ENCODE peak calls at places on chromosomes 2 and 18, in six cellular contexts. One of them, this sample, is unnamed.

GRCh38 chr18:46429130-46429529 is 227.9 kb downstream of the LOXHD1 start:
- DNase-seq in neuronal stem cell: no peak
- DNase-seq in pancreas: no peak
- DNase-seq in GM12878: no peak
- DNase-seq in CD4-positive, CD25-positive, alpha-beta regulatory T cell: no peak
- DNase-seq in iPS DF 6.9: no peak
- DNase-seq in this sample: no peak

GRCh38 chr18:54916507-54916906 is 42.8 kb downstream of the CCDC68 start:
- DNase-seq in pancreas: no peak
- DNase-seq in CD4-positive, CD25-positive, alpha-beta regulatory T cell: no peak
- DNase-seq in GM12878: no peak
- DNase-seq in neuronal stem cell: no peak
- DNase-seq in iPS DF 6.9: no peak
- DNase-seq in this sample: no peak

GRCh38 chr18:76493213-76494107 is 1.6 kb downstream of the ZNF516 start:
- DNase-seq in GM12878: no peak
- DNase-seq in neuronal stem cell: peak; percentile 43
- DNase-seq in CD4-positive, CD25-positive, alpha-beta regulatory T cell: no peak
- DNase-seq in pancreas: no peak
- DNase-seq in iPS DF 6.9: no peak
- DNase-seq in this sample: no peak

GRCh38 chr2:240987588-240987987 is 10.8 kb upstream of the SNED1 start:
- DNase-seq in CD4-positive, CD25-positive, alpha-beta regulatory T cell: no peak
- DNase-seq in neuronal stem cell: no peak
- DNase-seq in iPS DF 6.9: no peak
- DNase-seq in pancreas: peak; percentile 21
- DNase-seq in GM12878: no peak
- DNase-seq in this sample: no peak

GRCh38 chr2:166410828-166411472 is 35.2 kb upstream of the SCN9A start:
- DNase-seq in neuronal stem cell: no peak
- DNase-seq in GM12878: no peak
- DNase-seq in pancreas: no peak
- DNase-seq in iPS DF 6.9: no peak
- DNase-seq in CD4-positive, CD25-positive, alpha-beta regulatory T cell: no peak
- DNase-seq in this sample: no peak

GRCh38 chr2:234952270-234953115 is 676 bp downstream of the SH3BP4 start:
- DNase-seq in pancreas: peak; percentile 61
- DNase-seq in GM12878: no peak
- DNase-seq in neuronal stem cell: no peak
- DNase-seq in CD4-positive, CD25-positive, alpha-beta regulatory T cell: no peak
- DNase-seq in iPS DF 6.9: no peak
- DNase-seq in this sample: no peak

GRCh38 chr2:239577306-239577705 is 176.5 kb upstream of the HDAC4 start:
- DNase-seq in GM12878: no peak
- DNase-seq in pancreas: no peak
- DNase-seq in CD4-positive, CD25-positive, alpha-beta regulatory T cell: no peak
- DNase-seq in neuronal stem cell: no peak
- DNase-seq in iPS DF 6.9: no peak
- DNase-seq in this sample: no peak

GRCh38 chr18:65936678-65937077 is 185.9 kb downstream of the CDH7 start:
- DNase-seq in iPS DF 6.9: no peak
- DNase-seq in CD4-positive, CD25-positive, alpha-beta regulatory T cell: no peak
- DNase-seq in neuronal stem cell: no peak
- DNase-seq in pancreas: no peak
- DNase-seq in GM12878: no peak
- DNase-seq in this sample: no peak

GRCh38 chr2:74850816-74851566 is 17.1 kb downstream of the HK2 start:
- DNase-seq in CD4-positive, CD25-positive, alpha-beta regulatory T cell: no peak
- DNase-seq in GM12878: no peak
- DNase-seq in iPS DF 6.9: no peak
- DNase-seq in pancreas: no peak
- DNase-seq in neuronal stem cell: no peak
- DNase-seq in this sample: no peak

GRCh38 chr2:144510206-144510991 is 9.5 kb downstream of the ZEB2 start:
- DNase-seq in CD4-positive, CD25-positive, alpha-beta regulatory T cell: no peak
- DNase-seq in pancreas: no peak
- DNase-seq in iPS DF 6.9: no peak
- DNase-seq in neuronal stem cell: no peak
- DNase-seq in GM12878: peak; percentile 19
- DNase-seq in this sample: no peak

GRCh38 chr18:26190506-26190905 is 35.7 kb upstream of the TAF4B start:
- DNase-seq in pancreas: no peak
- DNase-seq in iPS DF 6.9: no peak
- DNase-seq in CD4-positive, CD25-positive, alpha-beta regulatory T cell: peak; percentile 3
- DNase-seq in neuronal stem cell: no peak
- DNase-seq in GM12878: peak; percentile 74
- DNase-seq in this sample: no peak

GRCh38 chr2:222459983-222460382 is 35.6 kb downstream of the SGPP2 start:
- DNase-seq in neuronal stem cell: no peak
- DNase-seq in GM12878: no peak
- DNase-seq in pancreas: no peak
- DNase-seq in iPS DF 6.9: no peak
- DNase-seq in CD4-positive, CD25-positive, alpha-beta regulatory T cell: no peak
- DNase-seq in this sample: no peak

GRCh38 chr2:54579682-54580349 is 123.7 kb downstream of the SPTBN1 start:
- DNase-seq in neuronal stem cell: no peak
- DNase-seq in pancreas: no peak
- DNase-seq in GM12878: peak; percentile 89
- DNase-seq in iPS DF 6.9: no peak
- DNase-seq in CD4-positive, CD25-positive, alpha-beta regulatory T cell: no peak
- DNase-seq in this sample: no peak

GRCh38 chr2:136216073-136216472 is 98.1 kb upstream of the CXCR4 start:
- DNase-seq in iPS DF 6.9: no peak
- DNase-seq in neuronal stem cell: no peak
- DNase-seq in pancreas: no peak
- DNase-seq in GM12878: no peak
- DNase-seq in CD4-positive, CD25-positive, alpha-beta regulatory T cell: no peak
- DNase-seq in this sample: no peak

GRCh38 chr2:46161921-46162320 is 135.3 kb upstream of the EPAS1 start:
- DNase-seq in GM12878: no peak
- DNase-seq in pancreas: no peak
- DNase-seq in iPS DF 6.9: no peak
- DNase-seq in CD4-positive, CD25-positive, alpha-beta regulatory T cell: no peak
- DNase-seq in neuronal stem cell: no peak
- DNase-seq in this sample: no peak

GRCh38 chr18:13216092-13216582 is 2.4 kb upstream of the LDLRAD4 start:
- DNase-seq in pancreas: peak; percentile 66
- DNase-seq in CD4-positive, CD25-positive, alpha-beta regulatory T cell: peak; percentile 29
- DNase-seq in GM12878: peak; percentile 4
- DNase-seq in iPS DF 6.9: peak; percentile 35
- DNase-seq in neuronal stem cell: peak; percentile 31
- DNase-seq in this sample: peak; percentile 57

DNA sequence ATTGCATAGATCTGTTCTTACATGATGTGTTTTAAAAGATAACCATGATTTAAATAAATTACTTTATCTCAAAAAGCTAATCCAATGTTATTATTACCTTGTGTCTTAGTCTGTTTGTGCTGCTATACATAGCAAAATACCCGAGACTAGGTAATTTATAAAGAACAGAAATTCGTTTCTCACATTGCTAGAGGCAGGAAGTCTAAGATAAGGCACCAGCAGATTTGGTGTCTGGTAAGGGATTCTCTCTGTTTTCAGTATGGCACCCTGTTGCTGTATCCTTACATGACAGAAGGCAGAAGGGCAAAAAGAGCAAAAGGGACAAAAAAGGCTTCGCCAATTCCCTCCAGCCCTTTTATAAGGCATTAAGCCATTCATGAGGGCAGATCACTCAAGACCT is 533.9 kb downstream of the PARD3B start:
- DNase-seq in iPS DF 6.9: no peak
- DNase-seq in CD4-positive, CD25-positive, alpha-beta regulatory T cell: no peak
- DNase-seq in pancreas: no peak
- DNase-seq in GM12878: no peak
- DNase-seq in neuronal stem cell: no peak
- DNase-seq in this sample: no peak
- H3K27me3 ChIP-seq in iPS DF 6.9: no peaks in the 10 kb centered on the region
- H3K27me3 ChIP-seq in CD4-positive, CD25-positive, alpha-beta regulatory T cell: no peaks in the 10 kb centered on the region
- H3K27me3 ChIP-seq in pancreas: no peaks in the 10 kb centered on the region
- H3K27me3 ChIP-seq in GM12878: no peaks in the 10 kb centered on the region
- H3K27me3 ChIP-seq in neuronal stem cell: no peaks in the 10 kb centered on the region
- H3K27me3 ChIP-seq in this sample: no peaks in the 10 kb centered on the region

DNA sequence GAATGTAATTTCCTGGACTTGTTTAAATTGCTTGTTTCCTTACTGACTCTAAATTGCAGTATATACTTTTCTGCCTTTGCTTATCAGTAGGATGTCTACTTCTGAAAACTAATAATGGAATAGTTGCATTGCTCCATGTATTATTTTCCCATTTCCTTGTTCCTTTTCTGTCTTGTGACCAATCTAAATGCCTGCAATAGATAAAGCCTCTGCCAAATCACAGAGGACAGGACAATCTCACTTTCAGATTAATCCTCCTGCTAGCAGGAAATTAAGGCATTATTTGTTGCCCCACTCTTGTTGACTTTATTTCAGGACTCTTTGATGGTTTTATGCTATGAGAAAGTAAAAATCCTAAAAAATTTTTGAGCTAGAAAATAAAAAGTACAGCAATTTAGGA is 4.7 kb upstream of the ESCO1 start:
- DNase-seq in CD4-positive, CD25-positive, alpha-beta regulatory T cell: no peak
- DNase-seq in pancreas: no peak
- DNase-seq in iPS DF 6.9: no peak
- DNase-seq in GM12878: no peak
- DNase-seq in neuronal stem cell: no peak
- DNase-seq in this sample: no peak
- H3K4me3 ChIP-seq in CD4-positive, CD25-positive, alpha-beta regulatory T cell: no peak overlapping the region
- H3K4me3 ChIP-seq in pancreas: no peak overlapping the region
- H3K4me3 ChIP-seq in iPS DF 6.9: no peak overlapping the region
- H3K4me3 ChIP-seq in GM12878: no peak overlapping the region
- H3K4me3 ChIP-seq in neuronal stem cell: no peak overlapping the region
- H3K4me3 ChIP-seq in this sample: no peak overlapping the region

DNA sequence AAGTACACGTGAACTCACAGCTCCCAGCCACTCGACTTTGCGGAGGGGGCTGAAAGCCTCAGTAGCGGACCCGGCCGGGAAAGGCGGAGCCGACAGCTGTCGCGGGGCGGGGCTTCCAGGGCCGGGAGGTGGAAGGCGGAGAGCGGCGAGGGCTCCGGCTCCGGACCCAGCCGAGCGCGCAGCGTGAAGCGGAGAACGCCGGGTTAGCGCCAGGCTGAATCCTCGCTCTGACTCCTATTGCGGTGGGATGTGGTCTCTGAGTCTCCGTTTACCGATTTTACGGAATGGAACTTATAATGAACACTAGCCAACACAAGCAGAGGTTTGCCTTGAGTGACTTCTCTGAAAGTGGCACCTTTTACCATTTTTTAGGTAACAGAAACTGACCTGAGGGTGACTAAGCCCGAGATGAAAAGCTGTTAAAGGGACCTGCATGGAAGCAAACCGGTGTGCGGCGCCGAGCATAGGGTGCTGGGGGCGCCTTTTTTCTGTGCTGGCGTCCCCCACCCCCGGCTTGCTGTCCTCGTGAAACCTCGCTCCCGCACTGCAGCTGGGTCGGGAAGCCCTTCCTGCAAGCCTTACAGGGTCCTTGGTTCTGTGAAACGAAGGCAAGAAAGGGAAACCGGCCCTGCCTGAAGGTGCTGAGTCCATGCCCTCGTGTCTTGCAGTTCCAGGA is 72.9 kb downstream of the EN1 start:
- DNase-seq in neuronal stem cell: peak; percentile 59
- DNase-seq in iPS DF 6.9: peak; percentile 33
- DNase-seq in GM12878: no peak
- DNase-seq in pancreas: peak; percentile 65
- DNase-seq in CD4-positive, CD25-positive, alpha-beta regulatory T cell: no peak
- DNase-seq in this sample: no peak
- H3K27me3 ChIP-seq in neuronal stem cell: peaks cover 29% of the 10 kb centered on the region
- H3K27me3 ChIP-seq in iPS DF 6.9: peaks cover 5% of the 10 kb centered on the region
- H3K27me3 ChIP-seq in GM12878: peaks cover 3% of the 10 kb centered on the region
- H3K27me3 ChIP-seq in pancreas: no peaks in the 10 kb centered on the region
- H3K27me3 ChIP-seq in CD4-positive, CD25-positive, alpha-beta regulatory T cell: peaks cover 8% of the 10 kb centered on the region
- H3K27me3 ChIP-seq in this sample: peaks cover 5% of the 10 kb centered on the region

DNA sequence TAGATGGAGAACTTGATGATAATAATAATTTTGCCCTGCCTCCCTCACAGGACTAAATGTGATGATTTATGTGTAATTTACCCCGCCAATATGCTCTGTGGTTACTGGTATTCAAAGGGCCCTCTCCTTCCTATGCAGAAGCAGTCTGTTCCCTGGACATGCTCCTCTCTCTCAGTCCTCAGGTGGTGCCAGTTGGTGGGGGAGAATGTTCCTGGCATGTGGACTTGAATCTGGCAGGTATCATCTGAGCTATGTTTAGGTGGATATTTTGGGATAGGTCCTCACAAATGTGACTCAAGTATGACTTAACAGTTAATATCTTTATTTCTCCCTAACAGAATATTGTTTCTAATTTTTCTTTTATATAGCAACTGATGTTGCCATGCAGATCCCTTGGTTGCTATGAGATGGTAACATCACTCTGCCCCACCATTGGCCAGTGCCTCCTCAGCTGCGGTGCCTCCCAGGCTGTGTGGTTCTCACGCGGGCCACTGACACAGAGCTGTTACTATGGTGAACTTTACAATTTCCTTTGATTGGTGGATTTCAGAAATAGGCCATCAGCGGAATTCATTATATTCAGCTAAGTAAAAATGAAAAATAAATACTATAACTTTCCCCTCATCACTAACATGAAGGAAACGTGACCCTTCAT is 106.7 kb upstream of the PELI1 start:
- DNase-seq in GM12878: no peak
- DNase-seq in pancreas: no peak
- DNase-seq in iPS DF 6.9: no peak
- DNase-seq in neuronal stem cell: no peak
- DNase-seq in CD4-positive, CD25-positive, alpha-beta regulatory T cell: no peak
- DNase-seq in this sample: no peak
- H3K4me3 ChIP-seq in GM12878: no peak overlapping the region
- H3K4me3 ChIP-seq in pancreas: no peak overlapping the region
- H3K4me3 ChIP-seq in iPS DF 6.9: no peak overlapping the region
- H3K4me3 ChIP-seq in neuronal stem cell: no peak overlapping the region
- H3K4me3 ChIP-seq in CD4-positive, CD25-positive, alpha-beta regulatory T cell: no peak overlapping the region
- H3K4me3 ChIP-seq in this sample: no peak overlapping the region

GRCh38 chr2:70927641-70928040 is 8.1 kb upstream of the ATP6V1B1 start:
- DNase-seq in GM12878: no peak
- DNase-seq in pancreas: no peak
- DNase-seq in iPS DF 6.9: no peak
- DNase-seq in CD4-positive, CD25-positive, alpha-beta regulatory T cell: no peak
- DNase-seq in neuronal stem cell: no peak
- DNase-seq in this sample: no peak
- H3K27me3 ChIP-seq in GM12878: no peaks in the 10 kb centered on the region
- H3K27me3 ChIP-seq in pancreas: no peaks in the 10 kb centered on the region
- H3K27me3 ChIP-seq in iPS DF 6.9: no peaks in the 10 kb centered on the region
- H3K27me3 ChIP-seq in CD4-positive, CD25-positive, alpha-beta regulatory T cell: no peaks in the 10 kb centered on the region
- H3K27me3 ChIP-seq in neuronal stem cell: no peaks in the 10 kb centered on the region
- H3K27me3 ChIP-seq in this sample: no peaks in the 10 kb centered on the region